ENCODE peak calls at places on chromosomes 13 and 19, in eight cellular contexts. V is astrocyte; K is tibial artery; C is CD4-positive, CD25-positive, alpha-beta regulatory T cell; E is body of pancreas; P is hepatocyte; B is neural progenitor cell; G is psoas muscle. A is an unnamed sample. For H3K4me1, the result is how much of the 10 kb centered on the place peaks cover.

GRCh38 chr13:51999525-51999924 is 11.7 kb downstream of the ATP7B start:
- DNase-seq in V (peak), K (no peak), C (no peak), E (peak), P (no peak), B (no peak), G (peak), A (peak)

GRCh38 chr13:98032168-98032567 is 78.7 kb downstream of the IPO5 start:
- DNase-seq in V (no peak), K (no peak), C (no peak), E (no peak), P (no peak), B (peak), G (no peak), A (no peak)

GRCh38 chr19:49552749-49553148 is 24.9 kb downstream of the RCN3 start:
- DNase-seq in V (no peak), K (no peak), C (peak), E (no peak), P (no peak), B (no peak), G (no peak), A (no peak)

GRCh38 chr19:17160908-17161307 is 54.2 kb upstream of the USE1 start:
- DNase-seq in V (no peak), K (no peak), C (no peak), E (no peak), P (no peak), B (no peak), G (no peak), A (no peak)

GRCh38 chr13:76939215-76939614 is 9.1 kb upstream of the ACOD1 start:
- DNase-seq in V (peak), K (no peak), C (no peak), E (no peak), P (no peak), B (no peak), G (no peak), A (no peak)

GRCh38 chr19:41403181-41403970 is 5.8 kb downstream of the BCKDHA start:
- DNase-seq in V (no peak), K (no peak), C (no peak), E (no peak), P (no peak), B (no peak), G (no peak), A (no peak)

GRCh38 chr19:56765107-56765506 is 75.4 kb downstream of the PEG3 start:
- DNase-seq in V (no peak), K (no peak), C (no peak), E (peak), P (no peak), B (no peak), G (peak), A (peak)

GRCh38 chr13:104984296-104984818 is 1551.1 kb downstream of the EFNB2 start:
- DNase-seq in V (peak), K (peak), C (no peak), E (no peak), P (peak), B (no peak), G (peak), A (peak)

GRCh38 chr19:52665529-52665928 is 27.4 kb upstream of the ZNF83 start:
- DNase-seq in V (peak), K (no peak), C (no peak), E (no peak), P (peak), B (no peak), G (no peak), A (no peak)

GRCh38 chr19:6531956-6532243 is 1.1 kb downstream of the TNFSF9 start:
- DNase-seq in V (no peak), K (no peak), C (no peak), E (no peak), P (no peak), B (no peak), G (no peak), A (no peak)

GRCh38 chr19:58562126-58563033 is 4.0 kb upstream of the UBE2M start:
- DNase-seq in V (peak), K (no peak), C (peak), E (peak), P (peak), B (peak), G (peak), A (peak)

GRCh38 chr13:20974981-20975585 is 72.5 kb upstream of the XPO4 start:
- DNase-seq in V (no peak), K (no peak), C (no peak), E (no peak), P (no peak), B (no peak), G (no peak), A (no peak)

DNA sequence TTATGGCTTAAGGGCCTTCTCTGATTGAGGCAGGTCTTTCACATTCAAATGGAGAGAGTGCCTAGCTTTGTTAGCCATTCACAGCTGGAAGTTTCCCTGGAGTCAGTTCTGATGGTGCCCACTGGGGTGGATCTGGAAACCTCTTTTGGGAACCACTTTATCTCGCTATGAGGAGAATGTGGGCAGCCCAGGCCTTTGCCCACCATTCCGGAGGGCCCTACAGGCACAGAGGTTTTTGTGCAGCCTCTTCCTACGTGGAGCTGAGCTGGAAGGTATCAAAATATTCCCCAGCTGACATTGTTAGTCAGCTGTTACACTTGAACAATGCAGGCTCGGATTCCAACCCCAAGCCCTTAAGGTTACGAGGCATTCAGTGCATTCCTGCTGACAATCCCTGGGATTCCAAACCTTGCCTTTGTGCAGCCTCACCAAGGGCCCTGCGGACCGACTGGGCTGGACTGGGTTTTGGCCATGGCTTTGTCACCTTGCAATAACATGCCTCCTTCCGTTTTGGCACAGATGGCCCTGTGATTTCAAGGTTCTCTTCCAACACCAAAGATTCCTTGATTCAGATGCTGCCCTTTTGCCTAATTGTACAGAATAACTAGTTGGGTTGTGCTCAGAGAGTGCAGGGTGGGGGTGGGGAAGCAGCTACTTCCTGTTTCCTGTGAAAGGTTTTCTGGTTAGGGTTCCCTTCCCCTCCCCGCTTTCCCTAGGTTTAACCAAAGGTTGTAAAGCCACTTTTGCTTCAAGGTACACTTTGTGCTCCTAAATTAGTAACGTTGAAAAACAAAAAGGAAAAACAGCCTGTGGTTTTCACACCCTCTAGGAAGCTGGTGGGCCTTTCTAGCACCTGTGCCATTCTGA is 27.1 kb downstream of the SAE1 start:
- DNase-seq in V (peak), K (peak), C (peak), E (no peak), P (peak), B (peak), G (peak), A (peak)
- H3K4me1 ChIP-seq in V (under half), K (under half), C (half or more), E (under half), P (under half), B (under half), G (under half), A (half or more)

GRCh38 chr13:91620670-91621141 is 222.3 kb downstream of the GPC5 start:
- DNase-seq in V (no peak), K (no peak), C (no peak), E (no peak), P (no peak), B (no peak), G (no peak), A (no peak)

GRCh38 chr13:91618315-91618714 is 219.9 kb downstream of the GPC5 start:
- DNase-seq in V (no peak), K (no peak), C (no peak), E (no peak), P (no peak), B (no peak), G (no peak), A (no peak)

GRCh38 chr13:91621161-91621560 is 222.7 kb downstream of the GPC5 start:
- DNase-seq in V (no peak), K (no peak), C (no peak), E (no peak), P (no peak), B (no peak), G (no peak), A (no peak)

GRCh38 chr13:91627952-91628739 is 229.7 kb downstream of the GPC5 start:
- DNase-seq in V (no peak), K (no peak), C (no peak), E (no peak), P (no peak), B (no peak), G (no peak), A (no peak)

DNA sequence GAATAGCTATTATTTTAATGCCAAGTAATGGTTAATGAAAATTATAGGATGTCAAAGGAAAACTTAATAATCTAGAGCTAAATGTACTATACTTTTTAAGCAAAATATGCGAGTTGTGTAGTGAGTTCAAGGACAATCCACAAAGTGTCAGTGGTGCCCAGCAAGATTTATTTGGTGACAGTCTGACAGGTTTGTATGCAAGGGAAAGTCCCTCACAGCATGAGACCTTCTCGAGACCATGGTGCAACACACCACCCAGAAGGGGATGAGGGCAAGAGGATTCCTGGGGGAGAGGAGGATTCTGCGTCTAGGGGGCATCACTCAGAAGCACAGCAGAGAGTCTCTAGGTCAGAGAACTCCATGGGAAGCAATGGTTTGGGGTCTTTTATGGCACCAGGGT is 224.7 kb downstream of the GPC5 start:
- DNase-seq in V (no peak), K (no peak), C (no peak), E (no peak), P (no peak), B (no peak), G (no peak), A (no peak)
- H3K4me1 ChIP-seq in V (under half), K (under half), C (under half), E (under half), P (under half), B (under half), G (under half), A (under half)

GRCh38 chr13:112735791-112736190 is 46.0 kb downstream of the ATP11A start:
- DNase-seq in V (no peak), K (no peak), C (no peak), E (no peak), P (no peak), B (no peak), G (no peak), A (no peak)
- H3K4me1 ChIP-seq in V (under half), K (under half), C (under half), E (under half), P (under half), B (under half), G (under half), A (under half)

GRCh38 chr13:42454749-42455148 is 119.2 kb upstream of the TNFSF11 start:
- DNase-seq in V (no peak), K (no peak), C (no peak), E (no peak), P (no peak), B (no peak), G (no peak), A (no peak)

GRCh38 chr13:42453091-42453645 is 120.8 kb upstream of the TNFSF11 start:
- DNase-seq in V (no peak), K (no peak), C (no peak), E (no peak), P (no peak), B (no peak), G (no peak), A (no peak)

GRCh38 chr13:42458193-42458592 is 115.8 kb upstream of the TNFSF11 start:
- DNase-seq in V (no peak), K (no peak), C (no peak), E (no peak), P (no peak), B (no peak), G (no peak), A (no peak)
- H3K4me1 ChIP-seq in V (under half), K (under half), C (under half), E (under half), P (under half), B (under half), G (under half), A (under half)

DNA sequence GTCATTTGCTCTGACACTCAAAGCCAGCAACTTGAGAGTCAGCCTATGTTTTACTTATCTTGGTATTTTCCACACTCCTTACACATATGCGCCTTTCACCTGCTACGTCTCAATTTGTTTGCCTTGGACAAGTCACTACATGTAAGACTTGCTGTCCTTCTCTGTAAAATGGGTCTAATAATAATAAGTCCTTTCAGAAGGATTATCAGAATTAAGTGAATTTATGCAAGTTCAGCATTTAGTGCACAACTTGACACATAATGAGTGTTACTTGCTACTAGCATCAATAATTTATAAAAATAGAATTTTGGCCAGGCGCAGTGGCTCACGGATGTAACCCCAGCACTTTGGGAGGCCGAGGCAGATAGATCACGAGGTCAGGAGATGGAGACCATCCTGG is 71.1 kb upstream of the UBL3 start:
- DNase-seq in V (no peak), K (no peak), C (no peak), E (no peak), P (no peak), B (no peak), G (no peak), A (no peak)
- H3K4me1 ChIP-seq in V (half or more), K (under half), C (under half), E (half or more), P (under half), B (under half), G (under half), A (under half)

GRCh38 chr19:4112367-4112766 is 11.6 kb downstream of the MAP2K2 start:
- DNase-seq in V (no peak), K (no peak), C (no peak), E (no peak), P (no peak), B (no peak), G (no peak), A (no peak)

GRCh38 chr19:4115050-4115817 is 8.7 kb downstream of the MAP2K2 start:
- DNase-seq in V (no peak), K (no peak), C (peak), E (no peak), P (no peak), B (no peak), G (no peak), A (no peak)

GRCh38 chr19:4115818-4116385 is 8.0 kb downstream of the MAP2K2 start:
- DNase-seq in V (no peak), K (no peak), C (no peak), E (no peak), P (no peak), B (no peak), G (no peak), A (no peak)

GRCh38 chr19:4114181-4114580 is 9.7 kb downstream of the MAP2K2 start:
- DNase-seq in V (no peak), K (no peak), C (no peak), E (no peak), P (no peak), B (no peak), G (no peak), A (no peak)

DNA sequence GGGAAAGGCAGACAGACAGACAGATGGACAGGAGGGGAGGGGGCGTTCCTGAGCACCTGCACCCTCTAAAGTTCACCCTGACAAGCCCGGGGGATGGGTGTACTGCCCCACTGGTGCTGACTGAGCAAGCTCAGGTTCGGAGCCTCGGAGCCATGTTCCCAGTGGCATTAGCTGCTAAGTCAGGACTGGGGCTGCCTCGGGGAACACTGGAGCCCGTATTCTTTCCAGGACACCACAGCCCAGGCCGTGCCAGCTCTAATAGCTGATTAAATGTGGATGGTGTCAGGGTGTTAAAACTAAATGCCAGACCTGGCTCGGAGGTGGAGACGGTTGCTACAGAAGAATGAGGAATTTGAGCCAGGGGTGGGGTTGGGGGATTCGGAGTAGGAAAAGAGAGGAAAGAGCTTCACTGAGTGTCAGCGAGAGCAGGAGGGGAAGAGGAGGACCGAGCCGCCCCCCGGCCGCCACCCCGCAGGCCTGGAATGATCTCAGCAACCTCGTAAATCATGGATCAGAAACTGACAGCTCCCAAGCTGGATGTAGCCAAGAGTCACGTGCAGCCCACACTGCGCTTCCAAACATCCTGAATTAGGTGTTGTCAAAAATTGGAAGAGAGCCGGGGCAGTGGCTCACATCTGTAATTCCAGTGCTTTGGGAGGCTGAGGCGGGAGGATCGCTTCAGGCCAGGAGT is 10.4 kb downstream of the MAP2K2 start:
- DNase-seq in V (no peak), K (no peak), C (no peak), E (no peak), P (no peak), B (no peak), G (no peak), A (no peak)
- H3K4me1 ChIP-seq in V (under half), K (under half), C (under half), E (under half), P (under half), B (under half), G (under half), A (under half)

DNA sequence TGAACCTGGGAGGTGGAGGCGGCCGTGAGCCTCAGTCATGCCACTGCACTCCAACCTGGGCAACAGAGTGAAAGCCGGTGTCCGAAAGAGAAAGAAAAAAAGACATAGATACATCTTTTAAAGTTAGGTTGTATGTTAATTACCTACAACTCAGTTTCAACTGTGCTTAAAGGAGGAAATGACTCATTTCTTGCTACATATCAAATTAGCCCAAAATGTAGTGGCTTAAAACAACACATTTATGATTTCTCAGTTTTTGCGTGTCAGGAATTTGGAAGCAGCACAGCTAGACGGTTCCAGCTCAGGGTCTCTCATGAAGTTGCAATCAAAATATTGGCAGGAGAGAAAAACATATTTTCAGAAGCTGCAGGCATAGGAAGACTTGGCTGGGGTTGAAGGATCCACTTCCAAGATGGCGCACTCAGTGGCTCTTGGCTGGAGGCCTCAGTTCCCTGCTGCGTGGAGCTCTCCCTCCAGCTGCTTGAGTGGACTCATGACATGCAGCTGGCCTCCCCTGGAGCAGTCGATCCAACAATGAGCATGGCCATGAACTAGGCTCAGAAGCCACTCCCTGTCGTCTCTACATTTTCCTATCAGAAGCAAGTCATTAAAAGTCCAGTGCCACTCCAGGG is 7.1 kb downstream of the LDLR start:
- DNase-seq in V (peak), K (peak), C (peak), E (no peak), P (no peak), B (no peak), G (peak), A (peak)
- H3K4me1 ChIP-seq in V (under half), K (under half), C (under half), E (half or more), P (under half), B (under half), G (under half), A (under half)

DNA sequence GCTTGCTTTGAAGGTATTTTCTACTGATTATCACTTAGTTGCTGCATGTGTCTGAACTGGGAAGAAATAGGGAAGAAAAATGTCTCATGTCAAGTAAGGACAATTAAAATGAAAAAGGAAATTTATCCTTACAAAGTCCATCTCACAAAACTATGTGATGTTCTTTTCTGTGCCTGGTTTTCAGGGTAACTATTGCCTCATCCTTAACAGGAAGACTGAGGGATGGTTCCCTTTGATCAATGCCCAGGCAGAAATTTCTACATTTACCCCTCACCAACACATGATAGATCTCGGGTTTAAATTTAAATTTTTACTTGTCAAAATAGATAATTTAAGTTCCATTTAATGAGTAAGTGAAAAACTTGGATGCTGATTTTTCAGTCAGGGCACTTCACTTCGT is 3.9 kb upstream of the FOXO1 start:
- DNase-seq in V (no peak), K (no peak), C (no peak), E (no peak), P (no peak), B (no peak), G (no peak), A (no peak)
- H3K4me1 ChIP-seq in V (under half), K (under half), C (under half), E (under half), P (under half), B (under half), G (under half), A (under half)